ENCODE peak calls at places on chromosomes 16 and 17, in four cellular contexts. One of them, this sample, is unnamed.

GRCh38 chr17:63640038-63640437 is 17.8 kb downstream of the MAP3K3 start:
- DNase-seq in H1: no peak
- DNase-seq in tibial nerve: no peak
- DNase-seq in A549: no peak
- DNase-seq in this sample: no peak

GRCh38 chr17:58564971-58565370 is 50.5 kb upstream of the MTMR4 start:
- DNase-seq in H1: no peak
- DNase-seq in tibial nerve: no peak
- DNase-seq in A549: no peak
- DNase-seq in this sample: no peak

GRCh38 chr17:45367216-45367615 is 50.4 kb upstream of the MAP3K14 start:
- DNase-seq in H1: no peak
- DNase-seq in A549: no peak
- DNase-seq in tibial nerve: no peak
- DNase-seq in this sample: no peak

GRCh38 chr16:3292604-3293003 is 9.3 kb downstream of the ZNF263 start:
- DNase-seq in tibial nerve: no peak
- DNase-seq in H1: no peak
- DNase-seq in A549: no peak
- DNase-seq in this sample: no peak

GRCh38 chr16:12618515-12618914 is 185.2 kb downstream of the CPPED1 start:
- DNase-seq in A549: no peak
- DNase-seq in H1: no peak
- DNase-seq in tibial nerve: no peak
- DNase-seq in this sample: no peak

GRCh38 chr17:34556384-34556783 is 23.0 kb upstream of the TMEM132E start:
- DNase-seq in A549: no peak
- DNase-seq in H1: peak; percentile 72
- DNase-seq in tibial nerve: no peak
- DNase-seq in this sample: no peak

GRCh38 chr17:42392664-42393415 is 4.6 kb upstream of the STAT3 start:
- DNase-seq in A549: no peak
- DNase-seq in tibial nerve: no peak
- DNase-seq in H1: no peak
- DNase-seq in this sample: no peak

GRCh38 chr17:45998987-45999899 is at the start of gene STH:
- DNase-seq in H1: no peak
- DNase-seq in tibial nerve: no peak
- DNase-seq in A549: no peak
- DNase-seq in this sample: no peak

GRCh38 chr17:7014995-7015586 is 2.7 kb downstream of the RNASEK start:
- DNase-seq in A549: no peak
- DNase-seq in H1: no peak
- DNase-seq in tibial nerve: no peak
- DNase-seq in this sample: no peak

GRCh38 chr17:13510062-13510461 is 91.7 kb downstream of the HS3ST3A1 start:
- DNase-seq in tibial nerve: no peak
- DNase-seq in A549: no peak
- DNase-seq in H1: no peak
- DNase-seq in this sample: no peak
- TF ChIP-seq EP300 in tibial nerve: no peak
- TF ChIP-seq EP300 in A549: no peak
- TF ChIP-seq EP300 in H1: no peak
- TF ChIP-seq EP300 in this sample: no peak

DNA sequence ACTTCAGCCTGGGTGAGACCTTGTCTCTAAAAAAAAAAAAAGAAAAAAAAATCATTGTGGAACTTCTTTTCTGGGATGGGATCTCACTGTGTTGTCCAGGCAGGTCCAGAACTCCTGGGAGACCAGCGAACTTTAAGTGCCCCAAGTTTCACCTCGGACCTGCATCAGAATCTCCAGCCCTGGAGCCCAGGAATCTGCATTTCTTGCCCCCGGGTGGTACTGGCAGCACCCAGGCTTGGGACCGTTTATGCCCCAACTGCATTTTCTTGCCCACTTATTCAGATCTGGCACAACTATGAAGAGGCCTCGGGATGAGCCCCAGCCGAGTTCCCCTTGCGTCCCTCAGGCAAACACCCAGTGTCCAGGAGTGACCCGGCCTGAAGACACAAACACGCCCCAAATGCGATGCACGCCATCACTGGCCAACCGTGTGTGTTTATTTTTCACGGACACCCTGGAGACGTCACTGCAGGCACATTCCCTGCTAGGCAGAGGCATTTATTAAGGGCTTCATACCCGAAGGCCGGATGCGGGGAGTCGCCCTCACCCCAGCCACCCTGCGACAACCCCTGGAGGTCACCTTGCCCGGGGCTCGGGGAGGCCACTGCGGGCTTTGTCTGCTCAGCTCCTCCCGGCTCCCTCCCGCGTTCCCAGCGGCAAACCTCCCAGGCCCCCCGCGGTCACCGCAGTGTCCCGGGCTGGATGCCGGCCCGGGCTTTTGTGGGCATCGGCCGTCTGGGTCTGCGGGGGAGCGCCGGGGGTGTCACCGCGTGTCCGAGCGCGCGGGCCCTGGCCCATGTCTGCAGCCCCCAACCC is 684 bp upstream of the SPIRE2 start:
- DNase-seq in A549: peak; percentile 85
- DNase-seq in H1: peak; percentile 84
- DNase-seq in tibial nerve: no peak
- DNase-seq in this sample: no peak
- TF ChIP-seq POLR2A in A549: no peak
- TF ChIP-seq POLR2A in H1: no peak
- TF ChIP-seq POLR2A in tibial nerve: no peak
- TF ChIP-seq POLR2A in this sample: no peak

DNA sequence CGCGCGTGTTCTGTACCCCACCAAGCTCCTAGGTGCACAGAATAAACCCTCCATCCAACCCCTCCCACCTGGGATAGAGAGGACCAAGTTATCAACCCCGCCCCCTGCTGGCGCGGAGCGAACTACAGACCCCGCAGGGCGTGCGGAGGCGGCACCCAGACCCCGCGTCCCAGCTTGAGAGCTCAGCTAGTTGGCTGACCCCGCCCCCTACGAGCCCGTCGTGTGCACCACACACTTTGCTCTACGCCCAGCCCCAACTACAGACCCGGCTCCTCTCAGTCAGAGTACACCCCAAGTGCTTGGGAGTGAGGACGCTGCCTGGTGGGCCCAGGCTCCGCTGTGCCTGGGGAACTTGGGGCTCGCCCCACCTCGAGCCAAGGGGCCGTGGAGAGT is 1.5 kb downstream of the GRIN2A start:
- DNase-seq in tibial nerve: no peak
- DNase-seq in A549: peak; percentile 17
- DNase-seq in H1: peak; percentile 93
- DNase-seq in this sample: no peak
- TF ChIP-seq CTCF in tibial nerve: no peak
- TF ChIP-seq CTCF in A549: peak; percentile 12
- TF ChIP-seq CTCF in H1: peak; percentile 70
- TF ChIP-seq CTCF in this sample: no peak

GRCh38 chr16:4512473-4512872 is 26.1 kb downstream of the CDIP1 start:
- DNase-seq in H1: no peak
- DNase-seq in A549: no peak
- DNase-seq in tibial nerve: no peak
- DNase-seq in this sample: no peak

GRCh38 chr16:4511441-4512082 is 27.0 kb downstream of the CDIP1 start:
- DNase-seq in H1: peak; percentile 91
- DNase-seq in A549: peak; percentile 71
- DNase-seq in tibial nerve: no peak
- DNase-seq in this sample: no peak

GRCh38 chr16:4510131-4510530 is 28.4 kb downstream of the CDIP1 start:
- DNase-seq in A549: no peak
- DNase-seq in tibial nerve: no peak
- DNase-seq in H1: no peak
- DNase-seq in this sample: no peak

GRCh38 chr16:4509420-4509819 is 29.2 kb downstream of the CDIP1 start:
- DNase-seq in tibial nerve: no peak
- DNase-seq in H1: no peak
- DNase-seq in A549: no peak
- DNase-seq in this sample: no peak

GRCh38 chr16:4510747-4511426 is 27.7 kb downstream of the CDIP1 start:
- DNase-seq in A549: no peak
- DNase-seq in H1: no peak
- DNase-seq in tibial nerve: no peak
- DNase-seq in this sample: no peak
- TF ChIP-seq EP300 in A549: no peak
- TF ChIP-seq EP300 in H1: no peak
- TF ChIP-seq EP300 in tibial nerve: no peak
- TF ChIP-seq EP300 in this sample: no peak

GRCh38 chr16:30353438-30354129 is 1.5 kb downstream of the CD2BP2 start:
- DNase-seq in tibial nerve: peak; percentile 3
- DNase-seq in H1: no peak
- DNase-seq in A549: no peak
- DNase-seq in this sample: peak; percentile 40

GRCh38 chr16:30352488-30353401 is 2.4 kb downstream of the CD2BP2 start:
- DNase-seq in A549: no peak
- DNase-seq in tibial nerve: no peak
- DNase-seq in H1: no peak
- DNase-seq in this sample: no peak

GRCh38 chr16:30355954-30356308 is 823 bp upstream of the CD2BP2 start:
- DNase-seq in A549: no peak
- DNase-seq in tibial nerve: no peak
- DNase-seq in H1: no peak
- DNase-seq in this sample: no peak

GRCh38 chr16:30355144-30355953 is at the start of gene CD2BP2:
- DNase-seq in tibial nerve: peak; percentile 92
- DNase-seq in H1: peak; percentile 92
- DNase-seq in A549: peak; percentile 100
- DNase-seq in this sample: peak; percentile 97

GRCh38 chr16:30354423-30355143 is 525 bp downstream of the CD2BP2 start:
- DNase-seq in A549: no peak
- DNase-seq in H1: no peak
- DNase-seq in tibial nerve: peak; percentile 6
- DNase-seq in this sample: no peak
- TF ChIP-seq POLR2A in A549: no peak
- TF ChIP-seq POLR2A in H1: no peak
- TF ChIP-seq POLR2A in tibial nerve: no peak
- TF ChIP-seq POLR2A in this sample: no peak

GRCh38 chr16:6726621-6727020 is 606.0 kb upstream of the RBFOX1 start:
- DNase-seq in H1: no peak
- DNase-seq in A549: no peak
- DNase-seq in tibial nerve: no peak
- DNase-seq in this sample: no peak
- TF ChIP-seq CTCF in H1: no peak
- TF ChIP-seq CTCF in A549: no peak
- TF ChIP-seq CTCF in tibial nerve: no peak
- TF ChIP-seq CTCF in this sample: no peak

This sample was measured in ovary.